ENCODE peak calls at places on chromosomes 11 and 22, in five cellular contexts. U is posterior vena cava, D is NCI-H345, V is GOT3, H is cardiac fibroblast. X is an unnamed sample.

GRCh38 chr11:104219081-104219480 is 55.1 kb upstream of the PDGFD start:
- DNase-seq in H (peak), V (no peak), D (no peak), U (peak), X (no peak)

GRCh38 chr11:12029738-12030363 is 21.4 kb upstream of the DKK3 start:
- DNase-seq in V (no peak), D (no peak), U (no peak), H (no peak), X (no peak)

GRCh38 chr11:93541884-93542752 is 1.1 kb downstream of the SMCO4 start:
- DNase-seq in D (peak), U (peak), H (peak), V (no peak), X (peak)

GRCh38 chr11:128305588-128305987 is 281.8 kb downstream of the ETS1 start:
- DNase-seq in D (no peak), H (no peak), U (no peak), V (no peak), X (no peak)

GRCh38 chr22:22120160-22120559 is 124.4 kb upstream of the VPREB1 start:
- DNase-seq in V (no peak), D (no peak), H (no peak), U (no peak), X (no peak)

GRCh38 chr11:75667268-75667830 is 1.5 kb downstream of the MAP6 start:
- DNase-seq in D (peak), V (no peak), H (no peak), U (no peak), X (peak)

GRCh38 chr11:28713850-28714249 is 605.7 kb downstream of the METTL15 start:
- DNase-seq in D (peak), U (no peak), V (no peak), H (no peak), X (peak)

GRCh38 chr22:27283714-27284113 is 517.8 kb downstream of the MN1 start:
- DNase-seq in U (no peak), D (no peak), V (no peak), H (no peak), X (no peak)

GRCh38 chr11:10328314-10329090 is 23.6 kb downstream of the ADM start:
- DNase-seq in D (no peak), H (peak), U (no peak), V (no peak), X (no peak)

GRCh38 chr22:39439170-39439569 is 17.6 kb upstream of the MGAT3 start:
- DNase-seq in V (no peak), D (no peak), U (no peak), H (peak), X (no peak)

GRCh38 chr11:125609545-125609944 is 15.4 kb upstream of the CHEK1 start:
- DNase-seq in U (no peak), V (no peak), H (no peak), D (no peak), X (no peak)

GRCh38 chr11:77140231-77140959 is 12.3 kb downstream of the MYO7A start:
- DNase-seq in V (no peak), D (no peak), H (peak), U (no peak), X (no peak)

GRCh38 chr11:88779551-88779950 is 286.2 kb downstream of the GRM5 start:
- DNase-seq in D (no peak), H (peak), V (no peak), U (no peak), X (no peak)

GRCh38 chr11:112652786-112653390 is 308.3 kb upstream of the NCAM1 start:
- DNase-seq in U (no peak), V (no peak), H (peak), D (no peak), X (no peak)

GRCh38 chr11:112321521-112322172 is 61.0 kb upstream of the PLET1 start:
- DNase-seq in V (no peak), H (peak), D (peak), U (no peak), X (peak)

GRCh38 chr11:58451585-58451984 is 9.5 kb upstream of the OR5B12 start:
- DNase-seq in D (no peak), U (no peak), V (no peak), H (no peak), X (no peak)

GRCh38 chr22:19446603-19447387 is 716 bp downstream of the C22orf39 start:
- DNase-seq in D (no peak), H (no peak), U (no peak), V (no peak), X (no peak)

GRCh38 chr22:45946805-45947600 is 30.0 kb downstream of the WNT7B start:
- DNase-seq in H (no peak), D (no peak), V (no peak), U (no peak), X (no peak)

GRCh38 chr11:111097191-111097590 is 148.3 kb upstream of the POU2AF2 start:
- DNase-seq in U (peak), H (peak), D (no peak), V (no peak), X (no peak)

GRCh38 chr22:36925388-36926290 is 12.2 kb downstream of the CSF2RB start:
- DNase-seq in U (no peak), V (no peak), H (peak), D (no peak), X (no peak)

GRCh38 chr11:83326326-83326725 is 40.2 kb upstream of the CCDC90B start:
- DNase-seq in H (no peak), U (no peak), D (no peak), V (no peak), X (no peak)

GRCh38 chr11:31355131-31355530 is 14.4 kb downstream of the DCDC1 start:
- DNase-seq in V (no peak), H (peak), D (peak), U (no peak), X (peak)

GRCh38 chr22:19671316-19671715 is 43.0 kb upstream of the SEPTIN5 start:
- DNase-seq in D (no peak), U (no peak), V (no peak), H (no peak), X (no peak)

GRCh38 chr11:12284321-12285050 is 92.9 kb upstream of the PARVA start:
- DNase-seq in D (no peak), H (peak), U (peak), V (no peak), X (no peak)

GRCh38 chr11:86918943-86919342 is 36.3 kb downstream of the FZD4 start:
- DNase-seq in U (no peak), V (no peak), H (peak), D (no peak), X (no peak)

GRCh38 chr11:71940561-71941219 is 11.8 kb downstream of the RNF121 start:
- DNase-seq in U (no peak), H (no peak), V (no peak), D (no peak), X (no peak)

GRCh38 chr22:42604403-42604802 is 10.3 kb downstream of the POLDIP3 start:
- DNase-seq in U (no peak), H (peak), D (no peak), V (no peak), X (no peak)

GRCh38 chr11:134037093-134037908 is 31.6 kb upstream of the JAM3 start:
- DNase-seq in U (peak), D (peak), H (peak), V (no peak), X (peak)

GRCh38 chr11:83493918-83494317 is 207.8 kb upstream of the CCDC90B start:
- DNase-seq in U (no peak), V (no peak), H (no peak), D (no peak), X (peak)

GRCh38 chr22:49705631-49706352 is 121.9 kb downstream of the BRD1 start:
- DNase-seq in D (no peak), H (no peak), U (peak), V (no peak), X (no peak)

GRCh38 chr11:15309296-15309695 is 194.6 kb downstream of the INSC start:
- DNase-seq in V (no peak), H (no peak), D (no peak), U (no peak), X (no peak)

GRCh38 chr11:19800714-19801519 is 88.3 kb downstream of the NAV2 start:
- DNase-seq in H (no peak), V (no peak), D (no peak), U (no peak), X (no peak)

GRCh38 chr11:81135570-81135969 is 1598.1 kb downstream of the FAM181B start:
- DNase-seq in D (no peak), H (no peak), V (no peak), U (no peak), X (no peak)

GRCh38 chr11:126174816-126175215 is 36.6 kb downstream of the RPUSD4 start:
- DNase-seq in H (no peak), V (no peak), D (no peak), U (no peak), X (no peak)

GRCh38 chr11:6414874-6415328 is 4.0 kb downstream of the APBB1 start:
- DNase-seq in H (peak), V (no peak), U (no peak), D (no peak), X (no peak)

GRCh38 chr11:13695886-13696285 is 27.4 kb downstream of the FAR1 start:
- DNase-seq in H (no peak), U (no peak), V (no peak), D (no peak), X (no peak)

GRCh38 chr11:69907611-69908010 is 88.4 kb upstream of the FGF3 start:
- DNase-seq in U (peak), D (no peak), V (no peak), H (no peak), X (no peak)

X was measured in DMS153.